ENCODE peak calls at places on chromosomes 1 and 21, in eight cellular contexts. N is Peyer's patch; C is NAMALWA; Y is WTC11; O is effector CD8-positive, alpha-beta T cell; K is COR-L47; P is colonic mucosa; Q is CD8-positive, alpha-beta T cell. E is an unnamed sample.

GRCh38 chr1:157659576-157660247 is 40.9 kb downstream of the FCRL3 start:
- DNase-seq in K (no peak), P (no peak), Y (no peak), Q (no peak), O (no peak), C (no peak), N (peak; percentile 54), E (no peak)

GRCh38 chr21:43575466-43575841 is 83.8 kb downstream of the HSF2BP start:
- DNase-seq in C (no peak), O (no peak), K (no peak), N (no peak), Q (no peak), P (no peak), Y (no peak), E (no peak)

GRCh38 chr1:206506803-206507394 is 432 bp upstream of the RASSF5 start:
- DNase-seq in C (no peak), N (no peak), Y (peak; percentile 28), P (no peak), O (no peak), Q (no peak), K (no peak), E (no peak)

GRCh38 chr1:211698161-211699026 is 23.0 kb upstream of the NEK2 start:
- DNase-seq in C (peak; percentile 79), Q (peak; percentile 77), O (peak; percentile 71), K (peak; percentile 70), N (peak; percentile 91), Y (peak; percentile 91), P (peak; percentile 88), E (no peak)

GRCh38 chr1:109425391-109425790 is 857 bp downstream of the PSMA5 start:
- DNase-seq in K (no peak), N (no peak), O (no peak), C (peak; percentile 77), P (no peak), Q (no peak), Y (no peak), E (no peak)

GRCh38 chr1:55781944-55782482 is 566.8 kb upstream of the USP24 start:
- DNase-seq in Q (no peak), N (no peak), C (no peak), O (no peak), K (no peak), Y (no peak), P (peak; percentile 22), E (no peak)

GRCh38 chr1:37415611-37416244 is 58.7 kb upstream of the ZC3H12A start:
- DNase-seq in Y (no peak), N (no peak), O (no peak), Q (no peak), C (no peak), K (no peak), P (no peak), E (no peak)

GRCh38 chr1:57951390-57951789 is 527.5 kb upstream of the DAB1 start:
- DNase-seq in K (no peak), Y (no peak), N (no peak), P (no peak), Q (no peak), C (no peak), O (no peak), E (no peak)

GRCh38 chr1:54610048-54610447 is 13.3 kb downstream of the FAM151A start:
- DNase-seq in N (peak; percentile 36), P (no peak), O (no peak), C (no peak), K (no peak), Q (no peak), Y (peak; percentile 58), E (peak; percentile 43)

GRCh38 chr1:168135116-168135981 is 1.4 kb downstream of the GPR161 start:
- DNase-seq in Y (no peak), K (no peak), C (no peak), N (no peak), O (no peak), Q (no peak), P (no peak), E (no peak)

GRCh38 chr1:238658766-238659165 is 727.6 kb upstream of the CHRM3 start:
- DNase-seq in Q (no peak), C (no peak), P (no peak), N (no peak), K (no peak), Y (no peak), O (no peak), E (no peak)

GRCh38 chr1:108897865-108898720 is 21.3 kb downstream of the GPSM2 start:
- DNase-seq in C (peak; percentile 79), Y (no peak), O (no peak), K (peak; percentile 45), N (peak; percentile 57), P (peak; percentile 33), Q (no peak), E (no peak)

GRCh38 chr1:47433037-47433421 is 4.8 kb upstream of the FOXD2 start:
- DNase-seq in C (no peak), K (no peak), P (no peak), Y (no peak), O (no peak), Q (no peak), N (no peak), E (no peak)

GRCh38 chr1:178533547-178533946 is 20.6 kb downstream of the TEX35 start:
- DNase-seq in Y (no peak), C (no peak), O (no peak), P (no peak), Q (no peak), N (no peak), K (no peak), E (peak; percentile 62)